ENCODE peak calls at places on chromosomes 6 and 20, in four cellular contexts. F is SHP77, Z is T1000, B is HFFc6. X is an unnamed sample.

GRCh38 chr6:84498905-84499304 is 265.5 kb downstream of the TBX18 start:
- DNase-seq in F (no peak), Z (no peak), B (no peak), X (no peak)

GRCh38 chr6:151763938-151764680 is 43.4 kb upstream of the ESR1 start:
- DNase-seq in F (peak; percentile 74), Z (peak; percentile 30), B (peak; percentile 91), X (peak; percentile 44)

GRCh38 chr6:156776470-156776840 is 723 bp upstream of the ARID1B start:
- DNase-seq in F (peak; percentile 15), Z (no peak), B (peak; percentile 22), X (peak; percentile 47)

GRCh38 chr20:20520776-20521175 is 152.9 kb downstream of the INSM1 start:
- DNase-seq in F (no peak), Z (no peak), B (peak; percentile 71), X (peak; percentile 72)

GRCh38 chr6:70686548-70687133 is 19.0 kb downstream of the SMAP1 start:
- DNase-seq in F (peak; percentile 14), Z (no peak), B (peak; percentile 29), X (peak; percentile 42)

GRCh38 chr20:2955257-2955950 is 82.1 kb downstream of the PTPRA start:
- DNase-seq in F (peak; percentile 20), Z (no peak), B (no peak), X (no peak)

GRCh38 chr20:49115565-49115964 is 69.5 kb downstream of the CSE1L start:
- DNase-seq in F (no peak), Z (no peak), B (peak; percentile 4), X (peak; percentile 38)

GRCh38 chr6:152356659-152357058 is 280.5 kb downstream of the SYNE1 start:
- DNase-seq in F (peak; percentile 36), Z (no peak), B (peak; percentile 44), X (peak; percentile 50)

GRCh38 chr6:2858678-2859324 is 17.1 kb upstream of the SERPINB1 start:
- DNase-seq in F (no peak), Z (no peak), B (no peak), X (no peak)

GRCh38 chr6:144346719-144347446 is 61.7 kb downstream of the UTRN start:
- DNase-seq in F (no peak), Z (no peak), B (peak; percentile 57), X (peak; percentile 84)

GRCh38 chr20:20815711-20816455 is 103.4 kb upstream of the RALGAPA2 start:
- DNase-seq in F (no peak), Z (no peak), B (no peak), X (no peak)

GRCh38 chr6:83417880-83418663 is 12.8 kb downstream of the ME1 start:
- DNase-seq in F (peak; percentile 6), Z (no peak), B (peak; percentile 57), X (peak; percentile 57)

GRCh38 chr6:25628471-25629201 is 23.4 kb upstream of the SCGN start:
- DNase-seq in F (no peak), Z (no peak), B (no peak), X (no peak)

GRCh38 chr6:5379647-5380242 is 118.4 kb downstream of the FARS2 start:
- DNase-seq in F (peak; percentile 59), Z (no peak), B (peak; percentile 49), X (peak; percentile 37)

GRCh38 chr20:33663161-33664084 is 1.3 kb downstream of the C20orf144 start:
- DNase-seq in F (peak; percentile 78), Z (peak; percentile 68), B (peak; percentile 54), X (peak; percentile 82)

GRCh38 chr6:28758046-28758817 is 165.6 kb downstream of the TRIM27 start:
- DNase-seq in F (peak; percentile 38), Z (no peak), B (peak; percentile 25), X (no peak)

GRCh38 chr20:1860446-1860845 is 34.8 kb upstream of the SIRPA start:
- DNase-seq in F (no peak), Z (no peak), B (peak; percentile 51), X (no peak)

GRCh38 chr6:114108119-114109002 is 137.4 kb upstream of the HDAC2 start:
- DNase-seq in F (peak; percentile 62), Z (no peak), B (peak; percentile 68), X (peak; percentile 58)

GRCh38 chr6:24823185-24823584 is 24.5 kb upstream of the ARMH2 start:
- DNase-seq in F (no peak), Z (no peak), B (no peak), X (no peak)

GRCh38 chr6:126824226-126824625 is 294.2 kb upstream of the RSPO3 start:
- DNase-seq in F (no peak), Z (no peak), B (no peak), X (no peak)

GRCh38 chr6:39881851-39882566 is 52.3 kb downstream of the MOCS1 start:
- DNase-seq in F (no peak), Z (peak; percentile 24), B (peak; percentile 52), X (peak; percentile 40)

GRCh38 chr20:36802326-36803223 is 29.0 kb upstream of the DSN1 start:
- DNase-seq in F (peak; percentile 0), Z (no peak), B (peak; percentile 49), X (peak; percentile 70)

X was measured in HCEC 1CT.